ENCODE peak calls at places on chromosomes 7 and 10, in six cellular contexts. One of them, this sample, is unnamed.

GRCh38 chr10:4283841-4284610 is 499.0 kb upstream of the KLF6 start:
- DNase-seq in IMR-90: peak; percentile 82
- DNase-seq in thoracic aorta: peak; percentile 46
- DNase-seq in hepatocyte: no peak
- DNase-seq in CD8-positive, alpha-beta T cell: no peak
- DNase-seq in cardiac muscle cell: peak; percentile 18
- DNase-seq in this sample: no peak

GRCh38 chr10:128035557-128035973 is 90.7 kb downstream of the MKI67 start:
- DNase-seq in IMR-90: no peak
- DNase-seq in thoracic aorta: no peak
- DNase-seq in hepatocyte: no peak
- DNase-seq in CD8-positive, alpha-beta T cell: peak; percentile 40
- DNase-seq in cardiac muscle cell: peak; percentile 60
- DNase-seq in this sample: no peak

GRCh38 chr10:2839081-2839725 is 228.1 kb upstream of the PFKP start:
- DNase-seq in IMR-90: peak; percentile 6
- DNase-seq in thoracic aorta: no peak
- DNase-seq in hepatocyte: peak; percentile 49
- DNase-seq in CD8-positive, alpha-beta T cell: no peak
- DNase-seq in cardiac muscle cell: peak; percentile 68
- DNase-seq in this sample: no peak

GRCh38 chr7:98265841-98266271 is 13.8 kb upstream of the TECPR1 start:
- DNase-seq in IMR-90: peak; percentile 58
- DNase-seq in thoracic aorta: no peak
- DNase-seq in hepatocyte: no peak
- DNase-seq in CD8-positive, alpha-beta T cell: no peak
- DNase-seq in cardiac muscle cell: no peak
- DNase-seq in this sample: no peak

GRCh38 chr10:98410135-98410743 is 4.7 kb downstream of the PYROXD2 start:
- DNase-seq in IMR-90: no peak
- DNase-seq in thoracic aorta: no peak
- DNase-seq in hepatocyte: no peak
- DNase-seq in CD8-positive, alpha-beta T cell: no peak
- DNase-seq in cardiac muscle cell: no peak
- DNase-seq in this sample: no peak

GRCh38 chr10:61487506-61487905 is 34.3 kb upstream of the TMEM26 start:
- DNase-seq in IMR-90: peak; percentile 58
- DNase-seq in thoracic aorta: no peak
- DNase-seq in hepatocyte: no peak
- DNase-seq in CD8-positive, alpha-beta T cell: no peak
- DNase-seq in cardiac muscle cell: no peak
- DNase-seq in this sample: peak; percentile 10

GRCh38 chr7:730501-731439 is 3.7 kb upstream of the PRKAR1B start:
- DNase-seq in IMR-90: peak; percentile 24
- DNase-seq in thoracic aorta: no peak
- DNase-seq in hepatocyte: no peak
- DNase-seq in CD8-positive, alpha-beta T cell: no peak
- DNase-seq in cardiac muscle cell: no peak
- DNase-seq in this sample: no peak

GRCh38 chr7:76000566-76000965 is 6.2 kb upstream of the TMEM120A start:
- DNase-seq in IMR-90: no peak
- DNase-seq in thoracic aorta: no peak
- DNase-seq in hepatocyte: no peak
- DNase-seq in CD8-positive, alpha-beta T cell: no peak
- DNase-seq in cardiac muscle cell: no peak
- DNase-seq in this sample: no peak

GRCh38 chr7:7181519-7182155 is 707 bp upstream of the C1GALT1 start:
- DNase-seq in IMR-90: peak; percentile 28
- DNase-seq in thoracic aorta: no peak
- DNase-seq in hepatocyte: peak; percentile 77
- DNase-seq in CD8-positive, alpha-beta T cell: peak; percentile 16
- DNase-seq in cardiac muscle cell: peak; percentile 36
- DNase-seq in this sample: no peak

GRCh38 chr10:48623607-48624132 is 18.8 kb upstream of the ARHGAP22 start:
- DNase-seq in IMR-90: no peak
- DNase-seq in thoracic aorta: no peak
- DNase-seq in hepatocyte: no peak
- DNase-seq in CD8-positive, alpha-beta T cell: no peak
- DNase-seq in cardiac muscle cell: no peak
- DNase-seq in this sample: no peak

GRCh38 chr10:44961231-44961571 is 1.6 kb downstream of the RASSF4 start:
- DNase-seq in IMR-90: no peak
- DNase-seq in thoracic aorta: no peak
- DNase-seq in hepatocyte: no peak
- DNase-seq in CD8-positive, alpha-beta T cell: no peak
- DNase-seq in cardiac muscle cell: no peak
- DNase-seq in this sample: no peak

GRCh38 chr10:74640134-74640533 is 186.3 kb upstream of the KAT6B start:
- DNase-seq in IMR-90: peak; percentile 9
- DNase-seq in thoracic aorta: no peak
- DNase-seq in hepatocyte: no peak
- DNase-seq in CD8-positive, alpha-beta T cell: no peak
- DNase-seq in cardiac muscle cell: no peak
- DNase-seq in this sample: peak; percentile 6

GRCh38 chr10:133528845-133529575 is 1.8 kb downstream of the CYP2E1 start:
- DNase-seq in IMR-90: peak; percentile 6
- DNase-seq in thoracic aorta: no peak
- DNase-seq in hepatocyte: no peak
- DNase-seq in CD8-positive, alpha-beta T cell: no peak
- DNase-seq in cardiac muscle cell: no peak
- DNase-seq in this sample: no peak

GRCh38 chr7:116802784-116803183 is 59.6 kb upstream of the CAPZA2 start:
- DNase-seq in IMR-90: peak; percentile 80
- DNase-seq in thoracic aorta: no peak
- DNase-seq in hepatocyte: peak; percentile 75
- DNase-seq in CD8-positive, alpha-beta T cell: no peak
- DNase-seq in cardiac muscle cell: peak; percentile 42
- DNase-seq in this sample: peak; percentile 66

GRCh38 chr7:130387628-130388403 is 7.5 kb downstream of the CPA1 start:
- DNase-seq in IMR-90: peak; percentile 78
- DNase-seq in thoracic aorta: no peak
- DNase-seq in hepatocyte: no peak
- DNase-seq in CD8-positive, alpha-beta T cell: no peak
- DNase-seq in cardiac muscle cell: no peak
- DNase-seq in this sample: no peak

GRCh38 chr10:24849537-24850299 is 102.7 kb downstream of the PRTFDC1 start:
- DNase-seq in IMR-90: no peak
- DNase-seq in thoracic aorta: no peak
- DNase-seq in hepatocyte: no peak
- DNase-seq in CD8-positive, alpha-beta T cell: no peak
- DNase-seq in cardiac muscle cell: no peak
- DNase-seq in this sample: peak; percentile 70

GRCh38 chr7:149559711-149560110 is 62.1 kb upstream of the ZNF746 start:
- DNase-seq in IMR-90: peak; percentile 51
- DNase-seq in thoracic aorta: no peak
- DNase-seq in hepatocyte: no peak
- DNase-seq in CD8-positive, alpha-beta T cell: no peak
- DNase-seq in cardiac muscle cell: no peak
- DNase-seq in this sample: peak; percentile 57

GRCh38 chr10:132893090-132893489 is 49.3 kb downstream of the CFAP46 start:
- DNase-seq in IMR-90: no peak
- DNase-seq in thoracic aorta: no peak
- DNase-seq in hepatocyte: no peak
- DNase-seq in CD8-positive, alpha-beta T cell: no peak
- DNase-seq in cardiac muscle cell: no peak
- DNase-seq in this sample: no peak

GRCh38 chr10:29394321-29394932 is 105.6 kb downstream of the LYZL1 start:
- DNase-seq in IMR-90: no peak
- DNase-seq in thoracic aorta: no peak
- DNase-seq in hepatocyte: no peak
- DNase-seq in CD8-positive, alpha-beta T cell: no peak
- DNase-seq in cardiac muscle cell: peak; percentile 42
- DNase-seq in this sample: no peak

GRCh38 chr7:13604178-13604577 is 385.3 kb downstream of the ETV1 start:
- DNase-seq in IMR-90: no peak
- DNase-seq in thoracic aorta: no peak
- DNase-seq in hepatocyte: no peak
- DNase-seq in CD8-positive, alpha-beta T cell: no peak
- DNase-seq in cardiac muscle cell: no peak
- DNase-seq in this sample: no peak

GRCh38 chr7:42103456-42103855 is 133.6 kb downstream of the GLI3 start:
- DNase-seq in IMR-90: peak; percentile 44
- DNase-seq in thoracic aorta: no peak
- DNase-seq in hepatocyte: peak; percentile 32
- DNase-seq in CD8-positive, alpha-beta T cell: no peak
- DNase-seq in cardiac muscle cell: no peak
- DNase-seq in this sample: no peak

GRCh38 chr7:24864214-24864817 is 107.1 kb upstream of the GSDME start:
- DNase-seq in IMR-90: no peak
- DNase-seq in thoracic aorta: no peak
- DNase-seq in hepatocyte: no peak
- DNase-seq in CD8-positive, alpha-beta T cell: no peak
- DNase-seq in cardiac muscle cell: no peak
- DNase-seq in this sample: no peak

GRCh38 chr10:92594194-92594593 is 1.3 kb downstream of the KIF11 start:
- DNase-seq in IMR-90: no peak
- DNase-seq in thoracic aorta: no peak
- DNase-seq in hepatocyte: no peak
- DNase-seq in CD8-positive, alpha-beta T cell: no peak
- DNase-seq in cardiac muscle cell: no peak
- DNase-seq in this sample: no peak

GRCh38 chr7:44084695-44085094 is 2.4 kb upstream of the POLM start:
- DNase-seq in IMR-90: peak; percentile 39
- DNase-seq in thoracic aorta: no peak
- DNase-seq in hepatocyte: no peak
- DNase-seq in CD8-positive, alpha-beta T cell: no peak
- DNase-seq in cardiac muscle cell: no peak
- DNase-seq in this sample: no peak

GRCh38 chr7:16918288-16918895 is 36.6 kb upstream of the AGR3 start:
- DNase-seq in IMR-90: peak; percentile 64
- DNase-seq in thoracic aorta: no peak
- DNase-seq in hepatocyte: peak; percentile 65
- DNase-seq in CD8-positive, alpha-beta T cell: no peak
- DNase-seq in cardiac muscle cell: peak; percentile 61
- DNase-seq in this sample: no peak

GRCh38 chr10:122911889-122912484 is 1.6 kb downstream of the FAM24A start:
- DNase-seq in IMR-90: peak; percentile 52
- DNase-seq in thoracic aorta: no peak
- DNase-seq in hepatocyte: peak; percentile 76
- DNase-seq in CD8-positive, alpha-beta T cell: peak; percentile 19
- DNase-seq in cardiac muscle cell: peak; percentile 81
- DNase-seq in this sample: peak; percentile 46

GRCh38 chr7:46993396-46993795 is 588.5 kb downstream of the TNS3 start:
- DNase-seq in IMR-90: peak; percentile 30
- DNase-seq in thoracic aorta: no peak
- DNase-seq in hepatocyte: peak; percentile 42
- DNase-seq in CD8-positive, alpha-beta T cell: no peak
- DNase-seq in cardiac muscle cell: peak; percentile 2
- DNase-seq in this sample: peak; percentile 72

GRCh38 chr10:127968659-127969058 is 61.8 kb downstream of the PTPRE start:
- DNase-seq in IMR-90: no peak
- DNase-seq in thoracic aorta: no peak
- DNase-seq in hepatocyte: no peak
- DNase-seq in CD8-positive, alpha-beta T cell: no peak
- DNase-seq in cardiac muscle cell: no peak
- DNase-seq in this sample: no peak

GRCh38 chr7:46156039-46156438 is 235.0 kb upstream of the IGFBP3 start:
- DNase-seq in IMR-90: no peak
- DNase-seq in thoracic aorta: no peak
- DNase-seq in hepatocyte: no peak
- DNase-seq in CD8-positive, alpha-beta T cell: no peak
- DNase-seq in cardiac muscle cell: no peak
- DNase-seq in this sample: no peak

GRCh38 chr7:30028749-30029635 is 780 bp downstream of the PLEKHA8 start:
- DNase-seq in IMR-90: peak; percentile 19
- DNase-seq in thoracic aorta: no peak
- DNase-seq in hepatocyte: peak; percentile 55
- DNase-seq in CD8-positive, alpha-beta T cell: no peak
- DNase-seq in cardiac muscle cell: peak; percentile 70
- DNase-seq in this sample: no peak

GRCh38 chr10:79397575-79398303 is 47.7 kb downstream of the ZCCHC24 start:
- DNase-seq in IMR-90: peak; percentile 35
- DNase-seq in thoracic aorta: no peak
- DNase-seq in hepatocyte: peak; percentile 62
- DNase-seq in CD8-positive, alpha-beta T cell: no peak
- DNase-seq in cardiac muscle cell: no peak
- DNase-seq in this sample: no peak

GRCh38 chr10:74491014-74491413 is 335.4 kb upstream of the KAT6B start:
- DNase-seq in IMR-90: no peak
- DNase-seq in thoracic aorta: no peak
- DNase-seq in hepatocyte: no peak
- DNase-seq in CD8-positive, alpha-beta T cell: no peak
- DNase-seq in cardiac muscle cell: no peak
- DNase-seq in this sample: no peak

GRCh38 chr10:130179640-130180039 is 43.4 kb downstream of the GLRX3 start:
- DNase-seq in IMR-90: peak; percentile 78
- DNase-seq in thoracic aorta: no peak
- DNase-seq in hepatocyte: peak; percentile 71
- DNase-seq in CD8-positive, alpha-beta T cell: no peak
- DNase-seq in cardiac muscle cell: peak; percentile 53
- DNase-seq in this sample: peak; percentile 19
- H3K27ac ChIP-seq in IMR-90: no peak overlapping the region
- H3K27ac ChIP-seq in thoracic aorta: no peak overlapping the region
- H3K27ac ChIP-seq in hepatocyte: no peak overlapping the region
- H3K27ac ChIP-seq in CD8-positive, alpha-beta T cell: no peak overlapping the region
- H3K27ac ChIP-seq in cardiac muscle cell: no peak overlapping the region
- H3K27ac ChIP-seq in this sample: no peak overlapping the region

GRCh38 chr10:33800545-33800944 is 466.1 kb upstream of the NRP1 start:
- DNase-seq in IMR-90: peak; percentile 11
- DNase-seq in thoracic aorta: no peak
- DNase-seq in hepatocyte: no peak
- DNase-seq in CD8-positive, alpha-beta T cell: no peak
- DNase-seq in cardiac muscle cell: no peak
- DNase-seq in this sample: no peak
- H3K4me1 ChIP-seq in IMR-90: no peaks in the 10 kb centered on the region
- H3K4me1 ChIP-seq in thoracic aorta: peaks cover 10% of the 10 kb centered on the region
- H3K4me1 ChIP-seq in hepatocyte: peaks cover 12% of the 10 kb centered on the region
- H3K4me1 ChIP-seq in CD8-positive, alpha-beta T cell: no peaks in the 10 kb centered on the region
- H3K4me1 ChIP-seq in cardiac muscle cell: peaks cover 12% of the 10 kb centered on the region
- H3K4me1 ChIP-seq in this sample: peaks cover 7% of the 10 kb centered on the region

GRCh38 chr7:81501220-81501619 is 268.6 kb downstream of the HGF start:
- DNase-seq in IMR-90: peak; percentile 81
- DNase-seq in thoracic aorta: no peak
- DNase-seq in hepatocyte: peak; percentile 23
- DNase-seq in CD8-positive, alpha-beta T cell: no peak
- DNase-seq in cardiac muscle cell: no peak
- DNase-seq in this sample: no peak
- TF ChIP-seq CTCF in IMR-90: peak; percentile 73
- TF ChIP-seq CTCF in thoracic aorta: no peak
- TF ChIP-seq CTCF in hepatocyte: peak; percentile 54
- TF ChIP-seq CTCF in CD8-positive, alpha-beta T cell: no peak
- TF ChIP-seq CTCF in cardiac muscle cell: peak; percentile 48
- TF ChIP-seq CTCF in this sample: peak; percentile 64

GRCh38 chr10:125739994-125740679 is 20.6 kb downstream of the EDRF1 start:
- DNase-seq in IMR-90: no peak
- DNase-seq in thoracic aorta: no peak
- DNase-seq in hepatocyte: no peak
- DNase-seq in CD8-positive, alpha-beta T cell: no peak
- DNase-seq in cardiac muscle cell: no peak
- DNase-seq in this sample: no peak
- H3K27ac ChIP-seq in IMR-90: no peak overlapping the region
- H3K27ac ChIP-seq in thoracic aorta: no peak overlapping the region
- H3K27ac ChIP-seq in hepatocyte: no peak overlapping the region
- H3K27ac ChIP-seq in CD8-positive, alpha-beta T cell: no peak overlapping the region
- H3K27ac ChIP-seq in cardiac muscle cell: no peak overlapping the region
- H3K27ac ChIP-seq in this sample: no peak overlapping the region